ENCODE peak calls at places on chromosomes 6 and 20, in nine cellular contexts. N is OCI-LY7; O is lower lobe of right lung; I is thyroid gland; S is GM23248; K is SK-N-SH; X is aorta; F is CD4-positive, CD25-positive, alpha-beta regulatory T cell; Q is fibroblast of lung. G is an unnamed sample.

GRCh38 chr6:140956567-140957306 is 1176.0 kb upstream of the GJE1 start:
- DNase-seq in X (no peak), N (no peak), F (no peak), O (no peak), Q (peak; percentile 17), K (no peak), S (peak; percentile 85), I (no peak), G (no peak)

GRCh38 chr20:49276895-49277785 is 717 bp downstream of the ZNFX1 start:
- DNase-seq in X (peak; percentile 69), S (peak; percentile 66), K (peak; percentile 63), I (peak; percentile 30), Q (no peak), O (peak; percentile 64), F (no peak), N (peak; percentile 31), G (peak; percentile 68)

GRCh38 chr6:127457444-127458064 is 1.6 kb downstream of the KIAA0408 start:
- DNase-seq in Q (peak; percentile 85), N (no peak), F (no peak), X (no peak), S (peak; percentile 84), O (no peak), I (no peak), K (no peak), G (no peak)

GRCh38 chr6:9405369-9405768 is 970.0 kb upstream of the SLC35B3 start:
- DNase-seq in Q (peak; percentile 93), O (no peak), F (no peak), I (no peak), X (no peak), N (no peak), S (peak; percentile 86), K (no peak), G (no peak)

GRCh38 chr20:62581806-62582205 is 60.5 kb upstream of the SLCO4A1 start:
- DNase-seq in X (no peak), O (no peak), Q (no peak), N (no peak), I (no peak), F (no peak), S (no peak), K (no peak), G (no peak)

GRCh38 chr6:53811082-53811481 is 16.3 kb downstream of the LRRC1 start:
- DNase-seq in F (no peak), X (no peak), S (peak; percentile 66), Q (peak; percentile 34), N (no peak), I (peak; percentile 87), O (peak; percentile 69), K (no peak), G (no peak)

GRCh38 chr20:5797843-5798462 is 47.8 kb downstream of the SHLD1 start:
- DNase-seq in F (no peak), K (no peak), I (no peak), N (peak; percentile 98), O (peak; percentile 45), X (no peak), Q (no peak), S (no peak), G (no peak)

GRCh38 chr6:90314516-90314915 is 17.9 kb upstream of the BACH2 start:
- DNase-seq in X (no peak), S (no peak), Q (no peak), K (no peak), N (peak; percentile 63), F (no peak), O (no peak), I (no peak), G (no peak)

GRCh38 chr6:79082304-79082703 is 4.2 kb upstream of the PHIP start:
- DNase-seq in I (no peak), X (no peak), S (no peak), Q (no peak), O (no peak), F (no peak), N (no peak), K (no peak), G (no peak)

GRCh38 chr20:60490184-60490583 is 532.0 kb downstream of the CDH26 start:
- DNase-seq in O (no peak), F (no peak), K (peak; percentile 31), X (no peak), S (no peak), Q (no peak), N (no peak), I (no peak), G (no peak)

GRCh38 chr20:60486345-60486744 is 528.1 kb downstream of the CDH26 start:
- DNase-seq in S (no peak), F (no peak), I (no peak), Q (no peak), O (no peak), N (no peak), K (peak; percentile 45), X (no peak), G (no peak)

GRCh38 chr20:60491261-60491660 is 533.0 kb downstream of the CDH26 start:
- DNase-seq in K (no peak), F (no peak), Q (no peak), O (no peak), I (no peak), S (no peak), N (no peak), X (no peak), G (no peak)
- H3K4me3 ChIP-seq in K (no peak overlapping the region), F (no peak overlapping the region), Q (no peak overlapping the region), O (no peak overlapping the region), I (no peak overlapping the region), S (no peak overlapping the region), N (no peak overlapping the region), X (no peak overlapping the region), G (no peak overlapping the region)

GRCh38 chr6:25178336-25178735 is 100.8 kb upstream of the CARMIL1 start:
- DNase-seq in S (no peak), O (no peak), F (no peak), Q (no peak), K (no peak), I (peak; percentile 42), N (no peak), X (no peak), G (no peak)
- H3K27ac ChIP-seq in S (peak overlapping the region; percentile 66), O (peak overlapping the region; percentile 63), F (no peak overlapping the region), Q (no peak overlapping the region), K (peak overlapping the region; percentile 55), I (peak overlapping the region; percentile 81), N (no peak overlapping the region), X (no peak overlapping the region), G (no peak overlapping the region)

GRCh38 chr20:653110-653589 is at the start of gene SRXN1:
- DNase-seq in Q (peak; percentile 95), X (peak; percentile 94), N (peak; percentile 95), K (peak; percentile 97), S (peak; percentile 99), O (peak; percentile 95), F (peak; percentile 64), I (peak; percentile 93), G (peak; percentile 97)

GRCh38 chr20:655730-656624 is 3.0 kb upstream of the SRXN1 start:
- DNase-seq in I (no peak), N (no peak), S (no peak), K (no peak), F (no peak), O (no peak), X (no peak), Q (no peak), G (no peak)

GRCh38 chr20:652611-653109 is 340 bp downstream of the SRXN1 start:
- DNase-seq in S (peak; percentile 67), O (peak; percentile 66), I (peak; percentile 40), K (no peak), Q (peak; percentile 52), F (no peak), N (no peak), X (peak; percentile 70), G (no peak)

GRCh38 chr20:653590-654426 is 808 bp upstream of the SRXN1 start:
- DNase-seq in O (no peak), I (peak; percentile 27), X (no peak), K (no peak), N (no peak), F (no peak), S (peak; percentile 24), Q (no peak), G (no peak)

DNA sequence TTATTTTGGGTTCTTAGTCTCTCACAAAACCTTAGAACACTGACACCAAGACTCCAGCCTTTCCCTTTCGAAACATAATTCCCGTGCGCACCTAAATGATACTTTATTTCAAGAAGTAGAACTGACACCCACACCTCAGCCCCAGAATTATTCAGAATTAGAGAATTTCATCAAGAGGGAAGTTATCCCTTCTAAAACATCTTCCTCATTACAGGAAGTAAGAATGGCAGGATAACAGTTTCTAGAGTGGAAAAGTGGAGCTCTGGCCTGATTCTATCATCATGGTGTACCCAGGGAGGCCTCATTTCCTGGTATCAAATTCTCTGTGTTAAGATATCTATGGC is 1.4 kb upstream of the SRXN1 start:
- DNase-seq in X (no peak), O (no peak), Q (no peak), K (no peak), F (no peak), I (no peak), S (no peak), N (no peak), G (no peak)
- H3K4me3 ChIP-seq in X (no peak overlapping the region), O (no peak overlapping the region), Q (no peak overlapping the region), K (no peak overlapping the region), F (peak overlapping the region; percentile 79), I (no peak overlapping the region), S (no peak overlapping the region), N (no peak overlapping the region), G (peak overlapping the region; percentile 85)

DNA sequence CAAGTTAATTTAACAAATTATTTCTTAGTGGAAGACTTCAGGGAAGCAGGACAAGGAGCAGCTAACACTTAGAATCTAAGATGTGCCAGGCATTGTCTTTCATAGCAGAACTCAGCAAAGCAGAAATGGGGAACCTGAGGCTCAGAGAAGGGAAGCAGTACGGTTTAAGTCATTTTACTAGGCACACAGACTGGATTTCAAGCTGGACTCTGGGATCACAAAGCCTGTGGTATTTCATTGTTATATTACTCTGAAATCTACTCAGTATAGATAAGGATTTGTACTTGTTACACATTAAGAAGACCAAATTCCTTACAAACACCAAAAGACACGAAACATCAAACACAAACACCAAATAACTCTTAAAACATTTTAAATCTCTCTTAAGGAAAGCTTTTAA is 199.6 kb downstream of the ISM1 start:
- DNase-seq in O (no peak), F (no peak), K (no peak), S (no peak), I (no peak), Q (no peak), N (no peak), X (no peak), G (no peak)
- H3K27ac ChIP-seq in O (no peak overlapping the region), F (no peak overlapping the region), K (no peak overlapping the region), S (no peak overlapping the region), I (no peak overlapping the region), Q (no peak overlapping the region), N (no peak overlapping the region), X (no peak overlapping the region), G (no peak overlapping the region)

GRCh38 chr6:170279977-170280688 is 10.7 kb downstream of the DLL1 start:
- DNase-seq in S (peak; percentile 66), X (peak; percentile 80), K (peak; percentile 72), Q (no peak), O (peak; percentile 87), N (no peak), I (peak; percentile 53), F (peak; percentile 65), G (peak; percentile 76)
- H3K4me3 ChIP-seq in S (peak overlapping the region; percentile 75), X (no peak overlapping the region), K (peak overlapping the region; percentile 34), Q (peak overlapping the region; percentile 40), O (peak overlapping the region; percentile 53), N (no peak overlapping the region), I (no peak overlapping the region), F (peak overlapping the region; percentile 44), G (peak overlapping the region; percentile 61)

DNA sequence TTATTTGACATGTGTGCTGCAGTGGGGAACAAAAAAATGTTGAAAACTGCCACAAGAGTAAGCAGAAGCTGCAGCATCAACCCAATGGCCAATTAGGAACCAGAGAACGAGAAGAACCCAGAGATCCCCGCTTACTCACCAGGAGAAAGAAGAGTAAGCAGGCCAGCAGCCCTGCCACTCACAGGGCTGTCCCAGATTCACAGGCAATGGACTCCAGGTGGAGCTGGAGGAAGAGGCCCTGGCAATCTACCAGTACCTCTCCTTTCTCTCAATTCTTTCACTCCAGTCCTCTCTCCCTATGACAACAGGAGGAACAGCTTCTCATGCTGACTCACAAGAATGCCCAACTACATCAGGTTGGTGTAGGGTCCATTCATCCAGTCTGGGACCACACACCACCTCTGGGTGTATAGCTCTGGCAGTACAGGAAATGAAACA is 19.3 kb downstream of the KIF13A start:
- DNase-seq in I (peak; percentile 26), N (no peak), Q (peak; percentile 62), F (no peak), K (no peak), S (peak; percentile 34), O (no peak), X (no peak), G (peak; percentile 64)
- H3K27ac ChIP-seq in I (no peak overlapping the region), N (no peak overlapping the region), Q (no peak overlapping the region), F (no peak overlapping the region), K (peak overlapping the region; percentile 83), S (no peak overlapping the region), O (no peak overlapping the region), X (peak overlapping the region; percentile 42), G (peak overlapping the region; percentile 52)

G was measured in psoas muscle.